ENCODE peak calls at places on chromosome 2, in five cellular contexts. Q is Calu3, Y is transverse colon, K is body of pancreas, N is AG04450. J is an unnamed sample.

GRCh38 chr2:129801575-129801974 is 177.9 kb upstream of the RAB6C start:
- DNase-seq in Y (no peak), N (no peak), K (no peak), Q (no peak), J (no peak)

GRCh38 chr2:216142540-216142939 is 33.4 kb downstream of the XRCC5 start:
- DNase-seq in N (peak), K (no peak), Y (no peak), Q (no peak), J (peak)

GRCh38 chr2:13193075-13193474 is 476.3 kb downstream of the TRIB2 start:
- DNase-seq in K (no peak), N (no peak), Q (peak), Y (no peak), J (peak)

GRCh38 chr2:42921721-42922120 is 129.3 kb upstream of the HAAO start:
- DNase-seq in K (no peak), N (no peak), Y (no peak), Q (no peak), J (no peak)

GRCh38 chr2:45000921-45001628 is 8.2 kb downstream of the SIX2 start:
- DNase-seq in Q (peak), K (peak), Y (no peak), N (no peak), J (peak)

GRCh38 chr2:62180960-62181359 is 15.0 kb upstream of the B3GNT2 start:
- DNase-seq in N (no peak), K (no peak), Q (no peak), Y (no peak), J (no peak)

GRCh38 chr2:33417093-33417492 is 59.4 kb upstream of the RASGRP3 start:
- DNase-seq in Y (no peak), K (no peak), Q (no peak), N (no peak), J (peak)

GRCh38 chr2:233165895-233166661 is 85.4 kb upstream of the ATG16L1 start:
- DNase-seq in Y (peak), N (no peak), K (peak), Q (peak), J (peak)

GRCh38 chr2:38146917-38147307 is 71.0 kb upstream of the CYP1B1 start:
- DNase-seq in N (peak), Y (no peak), Q (peak), K (peak), J (peak)

GRCh38 chr2:10469955-10470568 is 21.9 kb upstream of the ODC1 start:
- DNase-seq in N (no peak), Q (no peak), K (no peak), Y (no peak), J (no peak)

GRCh38 chr2:42569883-42570282 is 1.5 kb downstream of the MTA3 start:
- DNase-seq in N (no peak), Y (no peak), Q (no peak), K (no peak), J (peak)

GRCh38 chr2:143736904-143737303 is 607.7 kb downstream of the ARHGAP15 start:
- DNase-seq in Y (no peak), N (no peak), Q (no peak), K (no peak), J (no peak)

GRCh38 chr2:229330952-229331351 is 59.9 kb upstream of the PID1 start:
- DNase-seq in N (no peak), K (no peak), Q (no peak), Y (no peak), J (no peak)

GRCh38 chr2:207012461-207012860 is 73.1 kb downstream of the CPO start:
- DNase-seq in N (no peak), K (no peak), Q (no peak), Y (no peak), J (peak)

GRCh38 chr2:47165001-47165555 is 10.0 kb upstream of the STPG4 start:
- DNase-seq in Y (no peak), N (no peak), Q (no peak), K (no peak), J (no peak)

GRCh38 chr2:98912957-98913915 is 22.8 kb downstream of the CRACDL start:
- DNase-seq in Y (no peak), K (no peak), Q (no peak), N (no peak), J (peak)

GRCh38 chr2:70608373-70608772 is 54.7 kb upstream of the TGFA start:
- DNase-seq in Q (peak), Y (no peak), N (no peak), K (no peak), J (no peak)

GRCh38 chr2:49248506-49248905 is 94.2 kb upstream of the FSHR start:
- DNase-seq in Q (no peak), N (peak), Y (no peak), K (no peak), J (peak)

GRCh38 chr2:190060019-190060418 is 2.5 kb downstream of the MSTN start:
- DNase-seq in K (no peak), N (no peak), Q (no peak), Y (no peak), J (no peak)

GRCh38 chr2:115194623-115195022 is 752.2 kb downstream of the DPP10 start:
- DNase-seq in Q (no peak), N (no peak), Y (no peak), K (no peak), J (no peak)

GRCh38 chr2:20334645-20335203 is 15.9 kb downstream of the PUM2 start:
- DNase-seq in Q (no peak), Y (no peak), K (no peak), N (no peak), J (no peak)

GRCh38 chr2:133171396-133172004 is 396.8 kb downstream of the NCKAP5 start:
- DNase-seq in Q (peak), K (no peak), N (peak), Y (no peak), J (peak)

GRCh38 chr2:236341721-236342120 is 77.5 kb upstream of the ASB18 start:
- DNase-seq in K (no peak), N (no peak), Q (no peak), Y (no peak), J (no peak)

GRCh38 chr2:171688129-171688465 is 828 bp downstream of the DYNC1I2 start:
- DNase-seq in Y (no peak), N (no peak), K (no peak), Q (no peak), J (peak)

GRCh38 chr2:9665903-9666302 is 35.1 kb upstream of the YWHAQ start:
- DNase-seq in Q (no peak), Y (no peak), N (peak), K (no peak), J (peak)

GRCh38 chr2:206160124-206160806 is 570 bp downstream of the EEF1B2 start:
- DNase-seq in Q (peak), K (peak), N (no peak), Y (peak), J (no peak)

GRCh38 chr2:44168684-44169154 is at the start of gene PPM1B:
- DNase-seq in K (peak), Y (peak), Q (peak), N (no peak), J (no peak)

GRCh38 chr2:55618649-55619055 is 1.2 kb upstream of the PPP4R3B start:
- DNase-seq in Y (peak), K (peak), N (no peak), Q (peak), J (peak)

GRCh38 chr2:169001116-169001815 is 29.9 kb downstream of the ABCB11 start:
- DNase-seq in Q (no peak), Y (no peak), K (no peak), N (no peak), J (peak)

GRCh38 chr2:121363632-121364420 is 78.8 kb upstream of the TFCP2L1 start:
- DNase-seq in K (no peak), Q (no peak), N (no peak), Y (peak), J (peak)

GRCh38 chr2:33272001-33272400 is 204.4 kb upstream of the RASGRP3 start:
- DNase-seq in K (no peak), Y (no peak), Q (no peak), N (no peak), J (no peak)

GRCh38 chr2:241315183-241315878 is at the start of gene HDLBP:
- DNase-seq in Q (peak), N (peak), K (peak), Y (peak), J (peak)
- TF ChIP-seq CTCF in Q (no peak), N (no peak), K (no peak), Y (no peak), J (peak)

DNA sequence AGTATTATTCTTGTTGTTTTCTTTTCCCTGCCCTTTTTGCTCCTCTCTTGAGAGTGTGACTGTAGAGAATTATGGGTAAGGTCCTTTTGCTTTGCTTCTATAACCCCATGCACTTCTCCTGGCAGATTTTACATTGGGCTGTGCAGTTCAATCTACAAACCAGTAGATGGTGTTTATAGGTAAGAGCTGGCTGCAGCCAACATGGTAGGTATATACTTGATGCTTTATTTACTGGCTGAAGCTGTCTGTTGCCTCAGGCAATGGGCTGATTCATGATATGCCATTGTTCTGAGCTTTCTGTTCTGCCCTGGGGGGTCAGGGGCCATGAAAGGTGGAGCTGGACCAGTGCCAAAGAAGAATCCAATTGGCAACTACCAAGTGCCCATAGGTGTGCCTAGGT is 48.3 kb upstream of the MYL1 start:
- DNase-seq in N (no peak), Q (no peak), K (no peak), Y (no peak), J (no peak)
- TF ChIP-seq CTCF in N (peak), Q (peak), K (no peak), Y (no peak), J (no peak)

DNA sequence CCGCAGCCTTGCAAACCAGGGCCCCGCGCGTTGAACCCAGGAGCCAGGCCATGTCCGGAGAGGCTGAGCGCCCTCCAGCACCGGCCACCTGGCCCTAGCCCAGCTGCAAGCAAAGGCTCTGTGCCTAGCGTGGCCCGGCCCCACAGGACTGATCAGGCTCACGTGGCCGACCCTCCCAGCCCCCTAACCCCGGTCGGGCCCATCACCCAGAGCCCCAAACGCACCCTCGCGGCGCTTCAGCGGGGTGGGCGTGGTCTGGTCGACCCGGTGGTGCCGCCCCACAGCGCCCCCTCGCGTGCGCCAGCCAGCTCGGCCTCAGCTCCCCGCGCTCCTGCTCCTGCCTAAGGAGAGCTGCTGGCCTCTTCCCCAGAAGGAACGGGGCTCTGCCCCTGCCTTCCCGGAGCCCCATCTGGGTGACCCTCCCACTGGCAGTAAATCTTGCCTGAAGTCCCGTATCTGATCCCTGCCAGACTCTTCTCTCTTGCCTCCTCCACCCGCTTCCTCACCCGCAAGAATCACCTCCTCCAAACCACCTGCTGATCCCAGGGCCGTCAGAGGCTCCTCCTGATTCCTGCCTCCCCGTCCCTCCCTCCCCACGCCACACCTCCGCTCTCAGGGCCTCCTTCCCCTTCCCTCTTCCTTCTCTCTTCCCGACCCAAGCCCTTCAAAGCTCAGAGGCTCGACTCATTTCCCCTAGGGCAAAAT is 12.3 kb upstream of the TEX51 start:
- DNase-seq in N (peak), Y (peak), K (peak), Q (no peak), J (peak)
- TF ChIP-seq CTCF in N (peak), Y (peak), K (peak), Q (no peak), J (peak)

DNA sequence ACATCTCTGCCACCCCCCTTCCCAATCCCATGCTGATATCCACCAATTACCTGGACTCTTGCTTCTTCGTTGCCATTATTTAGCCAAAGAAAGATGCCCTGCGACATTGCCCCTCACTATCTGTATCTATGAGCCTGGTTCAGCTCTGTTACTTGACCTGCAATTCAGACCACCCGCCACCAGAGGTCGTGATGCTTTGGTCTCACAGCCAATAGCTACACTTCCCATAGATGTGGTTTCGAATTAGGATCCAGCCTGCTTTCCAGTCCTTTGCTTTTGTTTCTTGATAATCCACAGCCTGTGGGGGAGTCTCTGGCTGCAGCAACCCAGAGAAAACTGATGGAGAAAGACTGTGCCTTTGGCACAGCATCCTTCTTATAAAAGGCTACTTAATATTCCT is 239.4 kb downstream of the KLHL29 start:
- DNase-seq in Q (peak), N (no peak), Y (no peak), K (no peak), J (peak)
- TF ChIP-seq CTCF in Q (no peak), N (peak), Y (no peak), K (no peak), J (peak)

GRCh38 chr2:120182019-120182560 is 41.1 kb downstream of the TMEM185B start:
- DNase-seq in Y (no peak), N (no peak), K (no peak), Q (no peak), J (no peak)
- TF ChIP-seq CTCF in Y (no peak), N (no peak), K (no peak), Q (no peak), J (no peak)

GRCh38 chr2:208069186-208069585 is 43.9 kb upstream of the PLEKHM3 start:
- DNase-seq in Y (no peak), N (no peak), Q (no peak), K (no peak), J (no peak)

GRCh38 chr2:208074610-208075356 is 49.5 kb upstream of the PLEKHM3 start:
- DNase-seq in Y (no peak), N (no peak), K (no peak), Q (no peak), J (no peak)

GRCh38 chr2:208077286-208077685 is 47.0 kb downstream of the CRYGD start:
- DNase-seq in Q (no peak), K (no peak), Y (no peak), N (no peak), J (peak)

GRCh38 chr2:208072250-208072892 is 47.0 kb upstream of the PLEKHM3 start:
- DNase-seq in Q (peak), K (peak), Y (peak), N (peak), J (peak)
- TF ChIP-seq CTCF in Q (peak), K (peak), Y (peak), N (peak), J (peak)